ENCODE peak calls at places on chromosomes 2 and 18, in four cellular contexts. F is K562, X is GM12878, Y is HepG2. U is an unnamed sample.
A peak's percentile ranks its signal among the peaks of the same experiment; 100 is the strongest.

GRCh38 chr18:58438984-58439311 is 189.9 kb downstream of the ALPK2 start:
- DNase-seq in F (no peak), X (no peak), Y (no peak), U (no peak)

GRCh38 chr2:30971291-30972025 is 164.2 kb upstream of the CAPN13 start:
- DNase-seq in F (no peak), X (no peak), Y (no peak), U (no peak)

GRCh38 chr2:237876056-237876439 is 16.6 kb downstream of the RAMP1 start:
- DNase-seq in F (no peak), X (no peak), Y (no peak), U (no peak)

GRCh38 chr2:215019521-215020145 is 118.8 kb downstream of the ABCA12 start:
- DNase-seq in F (no peak), X (peak; percentile 75), Y (no peak), U (no peak)

GRCh38 chr18:24065942-24066341 is 51.4 kb downstream of the TTC39C start:
- DNase-seq in F (no peak), X (no peak), Y (no peak), U (no peak)

GRCh38 chr2:187302146-187302545 is 145.9 kb downstream of the CALCRL start:
- DNase-seq in F (no peak), X (no peak), Y (no peak), U (no peak)

GRCh38 chr18:68520406-68521075 is 194.4 kb downstream of the TMX3 start:
- DNase-seq in F (no peak), X (no peak), Y (no peak), U (no peak)

GRCh38 chr2:201984800-201985525 is 48.7 kb upstream of the FZD7 start:
- DNase-seq in F (no peak), X (no peak), Y (no peak), U (no peak)

GRCh38 chr2:675982-676646 is 1.1 kb downstream of the TMEM18 start:
- DNase-seq in F (peak; percentile 65), X (no peak), Y (peak; percentile 39), U (peak; percentile 76)

GRCh38 chr2:218990612-218991011 is 2.6 kb downstream of the CRYBA2 start:
- DNase-seq in F (no peak), X (no peak), Y (no peak), U (no peak)

GRCh38 chr2:189159273-189159672 is 20.3 kb downstream of the COL5A2 start:
- DNase-seq in F (no peak), X (no peak), Y (no peak), U (no peak)

GRCh38 chr2:158412206-158412605 is 44.3 kb downstream of the CCDC148 start:
- DNase-seq in F (no peak), X (no peak), Y (peak; percentile 50), U (no peak)

GRCh38 chr2:67209107-67209506 is 188.0 kb upstream of the ETAA1 start:
- DNase-seq in F (no peak), X (no peak), Y (no peak), U (no peak)

GRCh38 chr2:62343206-62343605 is 147.3 kb downstream of the B3GNT2 start:
- DNase-seq in F (peak; percentile 75), X (no peak), Y (no peak), U (no peak)

GRCh38 chr2:62340981-62341624 is 145.2 kb downstream of the B3GNT2 start:
- DNase-seq in F (peak; percentile 65), X (peak; percentile 85), Y (no peak), U (no peak)

GRCh38 chr2:62337403-62337802 is 141.5 kb downstream of the B3GNT2 start:
- DNase-seq in F (peak; percentile 32), X (no peak), Y (no peak), U (no peak)

GRCh38 chr2:62339413-62339812 is 143.5 kb downstream of the B3GNT2 start:
- DNase-seq in F (no peak), X (no peak), Y (no peak), U (no peak)

GRCh38 chr2:62339837-62340236 is 143.9 kb downstream of the B3GNT2 start:
- DNase-seq in F (no peak), X (no peak), Y (no peak), U (no peak)
- TF ChIP-seq SRF in F (no peak), X (no peak), Y (no peak), U (no peak)

GRCh38 chr2:227376911-227377396 is 2.2 kb downstream of the TM4SF20 start:
- DNase-seq in F (peak; percentile 12), X (no peak), Y (no peak), U (no peak)
- TF ChIP-seq ATF2 in F (no peak), X (no peak), Y (no peak), U (no peak)

GRCh38 chr2:128501022-128501690 is 182.5 kb upstream of the HS6ST1 start:
- DNase-seq in F (no peak), X (no peak), Y (no peak), U (no peak)

GRCh38 chr2:128501700-128502099 is 183.0 kb upstream of the HS6ST1 start:
- DNase-seq in F (no peak), X (no peak), Y (no peak), U (peak; percentile 30)

GRCh38 chr2:128504242-128505149 is 185.8 kb upstream of the HS6ST1 start:
- DNase-seq in F (no peak), X (peak; percentile 5), Y (no peak), U (no peak)

GRCh38 chr2:128503358-128504241 is 184.9 kb upstream of the HS6ST1 start:
- DNase-seq in F (no peak), X (no peak), Y (no peak), U (peak; percentile 30)

DNA sequence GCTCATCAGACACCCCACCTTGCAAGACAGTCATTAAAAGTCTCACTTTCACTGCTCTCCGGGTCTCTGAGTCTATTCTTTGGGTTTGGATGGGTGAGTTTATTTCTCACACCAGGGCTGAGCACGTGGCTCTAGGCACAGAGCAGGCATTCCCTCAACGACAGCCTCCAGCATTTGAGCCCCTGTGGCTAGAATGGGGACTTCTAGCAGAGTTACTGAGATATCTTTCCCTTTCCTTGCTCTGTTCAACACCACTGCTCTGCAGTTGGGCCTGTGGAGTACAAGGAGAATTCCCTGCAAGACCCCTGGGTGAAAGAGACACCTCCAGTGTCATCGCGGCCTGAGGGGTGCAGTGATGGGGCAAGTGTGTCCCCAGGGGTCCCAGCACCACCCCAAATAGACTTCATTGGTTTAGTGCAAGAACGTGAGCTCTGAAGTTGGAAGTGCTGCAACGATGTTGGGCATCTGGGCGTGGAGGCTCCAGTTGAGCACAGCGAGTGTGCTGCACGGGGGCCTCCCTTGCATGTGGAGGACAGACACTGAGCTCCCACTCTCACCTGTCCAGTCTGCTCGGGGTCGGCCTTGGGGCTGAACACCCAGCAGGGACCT is 184.1 kb upstream of the HS6ST1 start:
- DNase-seq in F (no peak), X (no peak), Y (no peak), U (no peak)
- TF ChIP-seq SRF in F (no peak), X (no peak), Y (no peak), U (no peak)

DNA sequence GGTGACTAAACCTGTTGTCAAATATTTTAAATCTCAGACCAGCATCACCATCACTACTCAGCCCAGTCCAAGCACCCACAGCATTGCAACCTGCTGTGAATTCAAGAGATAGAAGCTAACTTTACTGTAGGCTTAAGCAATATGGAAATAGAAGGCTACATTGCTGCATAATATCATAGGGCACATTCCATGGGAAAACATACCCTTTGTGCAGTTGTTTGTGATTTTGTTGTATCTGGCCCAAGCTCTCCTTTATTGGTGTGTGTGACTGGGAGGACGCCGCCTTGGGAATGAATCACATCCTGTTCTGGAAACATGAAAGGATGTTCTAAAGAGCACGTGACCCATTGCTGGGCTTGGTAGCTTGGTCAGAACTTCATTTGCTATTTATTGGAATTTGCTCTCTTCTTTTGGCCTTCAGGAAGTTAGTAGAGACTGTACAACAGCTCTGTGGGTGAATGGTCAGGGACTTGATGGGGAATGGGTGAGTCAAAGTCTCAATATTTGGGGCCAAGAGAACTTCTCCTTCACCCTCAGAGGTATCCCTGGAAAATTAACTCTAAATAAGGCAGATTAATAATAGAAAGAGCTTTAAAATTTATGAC is 106.8 kb upstream of the SERPINE2 start:
- DNase-seq in F (no peak), X (no peak), Y (peak; percentile 98), U (no peak)
- TF ChIP-seq ATF2 in F (no peak), X (no peak), Y (no peak), U (no peak)

DNA sequence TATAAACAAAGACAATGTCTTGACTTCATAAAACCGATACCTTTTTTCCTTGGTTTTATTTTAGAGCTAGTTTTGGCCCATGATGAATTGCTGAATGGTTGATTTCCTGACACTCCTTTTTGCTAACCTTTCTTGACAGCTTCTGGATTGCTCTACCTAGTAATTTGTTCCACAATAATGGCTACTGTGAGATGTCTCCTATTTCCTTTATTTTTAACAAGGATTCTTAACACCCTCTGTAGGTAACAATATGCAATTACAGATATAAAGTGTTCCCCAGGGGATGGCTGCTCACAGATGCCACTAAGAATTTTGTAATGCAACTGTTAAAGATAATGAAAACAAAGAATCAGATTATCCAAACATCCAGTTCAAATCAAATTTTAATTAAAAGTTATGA is 100.8 kb upstream of the ATP5MC3 start:
- DNase-seq in F (peak; percentile 17), X (no peak), Y (peak; percentile 20), U (no peak)
- TF ChIP-seq SRF in F (no peak), X (no peak), Y (no peak), U (no peak)

GRCh38 chr2:233241803-233242202 is 9.7 kb upstream of the ATG16L1 start:
- DNase-seq in F (no peak), X (no peak), Y (no peak), U (no peak)
- TF ChIP-seq ATF2 in F (no peak), X (no peak), Y (no peak), U (no peak)

DNA sequence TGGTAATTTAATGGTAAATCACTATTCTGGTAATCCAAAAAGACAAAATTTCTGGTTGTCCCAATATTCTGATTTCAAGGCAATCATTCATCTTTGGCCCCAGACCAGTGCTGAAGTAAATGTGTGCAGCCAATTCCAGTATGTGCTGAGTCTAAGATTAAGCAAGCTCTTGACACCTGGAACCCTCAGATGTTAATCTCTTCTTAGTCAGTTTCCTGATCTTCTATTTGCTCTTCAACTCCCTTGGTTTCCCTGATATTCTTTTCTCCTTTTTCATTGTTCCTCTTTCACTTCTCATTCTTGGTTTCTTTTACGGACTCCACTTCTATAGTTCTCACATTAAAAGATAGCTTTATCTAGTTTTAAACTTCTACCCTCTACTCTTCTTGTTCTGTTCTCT is 445.6 kb upstream of the FANCL start:
- DNase-seq in F (no peak), X (no peak), Y (no peak), U (no peak)
- TF ChIP-seq SRF in F (no peak), X (no peak), Y (no peak), U (no peak)

GRCh38 chr2:57696016-57696415 is 350.6 kb upstream of the VRK2 start:
- DNase-seq in F (no peak), X (no peak), Y (no peak), U (no peak)

GRCh38 chr2:57698935-57699449 is 347.6 kb upstream of the VRK2 start:
- DNase-seq in F (no peak), X (no peak), Y (no peak), U (no peak)

GRCh38 chr2:57703407-57703806 is 343.2 kb upstream of the VRK2 start:
- DNase-seq in F (no peak), X (no peak), Y (no peak), U (no peak)

GRCh38 chr2:57701391-57701791 is 345.2 kb upstream of the VRK2 start:
- DNase-seq in F (no peak), X (no peak), Y (no peak), U (no peak)
- TF ChIP-seq ATF2 in F (no peak), X (no peak), Y (no peak), U (no peak)

DNA sequence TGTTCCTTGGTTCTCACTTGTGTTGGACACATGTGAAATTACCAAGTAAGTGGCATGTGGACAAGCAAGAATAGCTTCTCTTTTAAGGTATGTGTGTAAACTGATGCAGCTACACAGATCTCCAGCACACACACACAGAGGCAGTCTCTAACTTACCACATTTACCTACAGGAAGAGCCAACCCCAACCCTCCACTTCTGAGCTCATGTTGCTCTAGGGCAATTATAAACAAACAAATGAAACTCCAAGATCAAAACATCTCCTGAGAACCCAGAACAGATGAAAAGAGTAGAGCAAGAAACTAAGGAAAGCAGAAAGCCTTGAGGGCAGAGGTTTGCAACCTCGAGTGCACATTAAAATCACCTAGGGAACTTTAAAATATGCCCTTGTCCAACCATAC is 16.0 kb upstream of the TMEM37 start:
- DNase-seq in F (no peak), X (no peak), Y (no peak), U (no peak)
- TF ChIP-seq SRF in F (no peak), X (no peak), Y (no peak), U (no peak)

U was measured in H1.